ENCODE peak calls at places on chromosomes 2 and 18, in seven cellular contexts. T, O, G, M, V, S and X are unnamed samples. For H3K4me1, the result is how much of the 10 kb centered on the place peaks cover.

GRCh38 chr2:24076849-24077534 is 866 bp upstream of the SF3B6 start:
- DNase-seq in T (peak), O (peak), G (no peak), M (peak), V (no peak), S (no peak), X (no peak)

GRCh38 chr2:231068525-231069222 is 12.0 kb downstream of the PSMD1 start:
- DNase-seq in T (peak), O (no peak), G (no peak), M (peak), V (no peak), S (peak), X (no peak)

GRCh38 chr2:5673861-5674240 is 18.3 kb upstream of the SOX11 start:
- DNase-seq in T (peak), O (no peak), G (no peak), M (peak), V (no peak), S (peak), X (no peak)

GRCh38 chr18:32271649-32272324 is 81.9 kb downstream of the MEP1B start:
- DNase-seq in T (peak), O (peak), G (no peak), M (peak), V (no peak), S (peak), X (no peak)

GRCh38 chr2:233079953-233080835 is 20.1 kb downstream of the INPP5D start:
- DNase-seq in T (no peak), O (no peak), G (no peak), M (no peak), V (peak), S (no peak), X (no peak)

GRCh38 chr2:171411791-171412483 is 21.9 kb downstream of the METTL8 start:
- DNase-seq in T (peak), O (no peak), G (no peak), M (peak), V (no peak), S (peak), X (no peak)

GRCh38 chr2:122749347-122749850 is 993.9 kb downstream of the TSN start:
- DNase-seq in T (no peak), O (no peak), G (no peak), M (no peak), V (no peak), S (no peak), X (no peak)

GRCh38 chr2:157359628-157360027 is 34.0 kb upstream of the ERMN start:
- DNase-seq in T (no peak), O (no peak), G (no peak), M (no peak), V (no peak), S (no peak), X (no peak)

GRCh38 chr2:28545590-28546195 is 49.8 kb downstream of the PLB1 start:
- DNase-seq in T (no peak), O (no peak), G (peak), M (no peak), V (no peak), S (no peak), X (no peak)

GRCh38 chr2:38438536-38439225 is 61.6 kb upstream of the ATL2 start:
- DNase-seq in T (no peak), O (no peak), G (no peak), M (no peak), V (no peak), S (no peak), X (no peak)

GRCh38 chr2:227821043-227821942 is 7.7 kb downstream of the CCL20 start:
- DNase-seq in T (no peak), O (no peak), G (no peak), M (no peak), V (no peak), S (no peak), X (no peak)

GRCh38 chr2:166900700-166901099 is 12.4 kb downstream of the XIRP2 start:
- DNase-seq in T (peak), O (peak), G (no peak), M (peak), V (no peak), S (peak), X (peak)

GRCh38 chr2:157905092-157905491 is 29.0 kb upstream of the ACVR1 start:
- DNase-seq in T (no peak), O (no peak), G (no peak), M (no peak), V (no peak), S (no peak), X (no peak)

GRCh38 chr18:35324926-35325655 is 19.1 kb downstream of the ZNF24 start:
- DNase-seq in T (peak), O (peak), G (no peak), M (peak), V (no peak), S (peak), X (peak)

GRCh38 chr2:25103287-25103871 is 61.5 kb downstream of the EFR3B start:
- DNase-seq in T (peak), O (no peak), G (no peak), M (peak), V (no peak), S (peak), X (no peak)

GRCh38 chr2:69012310-69013122 is 463 bp upstream of the ANTXR1 start:
- DNase-seq in T (peak), O (peak), G (peak), M (peak), V (peak), S (peak), X (no peak)

GRCh38 chr18:4260107-4260506 is 195.0 kb downstream of the DLGAP1 start:
- DNase-seq in T (no peak), O (no peak), G (no peak), M (no peak), V (no peak), S (no peak), X (no peak)

GRCh38 chr2:236317938-236318396 is 53.8 kb upstream of the ASB18 start:
- DNase-seq in T (no peak), O (no peak), G (no peak), M (no peak), V (no peak), S (no peak), X (no peak)

GRCh38 chr2:217723078-217723477 is 279.7 kb downstream of the TNS1 start:
- DNase-seq in T (peak), O (no peak), G (no peak), M (peak), V (no peak), S (peak), X (no peak)

GRCh38 chr2:44952143-44952805 is 10.8 kb downstream of the SIX3 start:
- DNase-seq in T (peak), O (peak), G (no peak), M (peak), V (no peak), S (peak), X (no peak)

GRCh38 chr18:36187138-36187825 is at the start of gene MOCOS:
- DNase-seq in T (peak), O (peak), G (peak), M (peak), V (peak), S (peak), X (no peak)

GRCh38 chr2:106280653-106281202 is 86.6 kb upstream of the UXS1 start:
- DNase-seq in T (no peak), O (no peak), G (no peak), M (no peak), V (no peak), S (no peak), X (no peak)

GRCh38 chr2:71901466-71901865 is 246.2 kb downstream of the CYP26B1 start:
- DNase-seq in T (peak), O (no peak), G (no peak), M (no peak), V (no peak), S (no peak), X (no peak)

GRCh38 chr2:239329972-239330572 is 70.7 kb downstream of the HDAC4 start:
- DNase-seq in T (no peak), O (no peak), G (no peak), M (no peak), V (no peak), S (no peak), X (no peak)

GRCh38 chr2:148814143-148814852 is 60.7 kb upstream of the KIF5C start:
- DNase-seq in T (peak), O (no peak), G (no peak), M (peak), V (no peak), S (peak), X (no peak)

GRCh38 chr2:183078467-183079334 is at the start of gene DUSP19:
- DNase-seq in T (peak), O (peak), G (peak), M (peak), V (peak), S (peak), X (peak)

GRCh38 chr2:219522111-219523030 is 8.1 kb downstream of the ASIC4 start:
- DNase-seq in T (peak), O (peak), G (no peak), M (peak), V (no peak), S (peak), X (no peak)

GRCh38 chr2:129929321-129930290 is 49.9 kb upstream of the RAB6C start:
- DNase-seq in T (no peak), O (no peak), G (no peak), M (peak), V (no peak), S (no peak), X (no peak)

GRCh38 chr2:168577885-168578284 is 121.8 kb downstream of the CERS6 start:
- DNase-seq in T (peak), O (no peak), G (no peak), M (peak), V (no peak), S (no peak), X (no peak)

GRCh38 chr18:13227910-13228309 is 9.3 kb downstream of the LDLRAD4 start:
- DNase-seq in T (no peak), O (no peak), G (no peak), M (no peak), V (no peak), S (no peak), X (no peak)

GRCh38 chr18:13226533-13227144 is 8.1 kb downstream of the LDLRAD4 start:
- DNase-seq in T (no peak), O (no peak), G (no peak), M (no peak), V (no peak), S (no peak), X (no peak)

GRCh38 chr18:13231151-13231550 is 12.6 kb downstream of the LDLRAD4 start:
- DNase-seq in T (no peak), O (no peak), G (no peak), M (no peak), V (peak), S (no peak), X (no peak)

GRCh38 chr18:13232060-13232917 is 13.7 kb downstream of the LDLRAD4 start:
- DNase-seq in T (peak), O (no peak), G (no peak), M (no peak), V (peak), S (no peak), X (no peak)

DNA sequence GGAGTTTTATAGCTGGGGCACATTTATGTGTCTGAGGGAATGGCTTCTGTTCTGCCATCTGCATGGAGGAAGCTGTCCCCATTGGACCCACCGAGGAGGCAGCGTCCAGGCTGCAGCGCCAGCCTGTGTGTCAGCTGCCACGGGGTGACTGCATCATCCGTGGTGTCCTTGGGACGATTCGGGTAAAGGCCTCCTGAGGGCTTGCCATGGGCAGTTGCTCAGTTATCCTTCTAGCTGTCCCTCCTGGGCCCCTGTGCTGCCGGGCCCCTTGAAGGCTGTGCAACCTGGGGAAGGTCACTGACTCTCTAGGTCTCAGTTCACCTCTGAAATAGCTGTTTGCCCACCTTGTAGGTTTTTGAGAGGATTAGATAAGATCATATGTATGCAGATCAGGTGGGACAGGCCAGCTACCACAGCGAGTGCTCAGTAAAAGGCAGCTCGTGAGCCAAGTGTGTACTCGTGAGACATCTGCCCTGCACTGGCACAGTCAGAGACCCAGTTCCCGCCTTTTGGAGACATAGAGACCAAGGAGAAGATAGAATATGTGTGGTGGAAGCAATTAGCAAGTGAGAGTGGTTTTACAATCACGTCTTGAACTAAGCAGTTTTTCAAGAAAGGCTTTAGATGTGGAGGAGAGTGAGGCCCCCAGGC is 10.6 kb downstream of the LDLRAD4 start:
- DNase-seq in T (no peak), O (no peak), G (no peak), M (no peak), V (no peak), S (no peak), X (no peak)
- H3K4me1 ChIP-seq in T (under half), O (under half), G (under half), M (under half), V (under half), S (under half), X (under half)

DNA sequence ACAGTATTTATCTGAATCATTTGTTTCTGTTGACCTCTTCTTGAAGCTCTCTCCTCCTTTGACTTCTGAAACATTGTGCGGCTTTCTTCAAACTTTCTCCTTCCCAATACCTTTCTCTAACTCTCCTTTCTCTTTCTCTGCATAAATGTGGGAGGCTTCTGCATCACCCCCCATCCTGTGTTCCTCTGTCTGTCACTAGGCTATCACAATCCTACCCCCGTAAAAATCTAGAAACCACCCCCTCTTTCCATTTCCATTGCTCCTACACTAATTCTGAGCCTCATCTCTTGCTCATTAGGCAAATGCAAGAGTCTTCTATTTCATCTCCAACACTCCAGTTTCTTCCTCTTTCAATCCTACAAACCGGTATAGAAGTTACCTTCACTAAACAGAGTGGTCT is 32.2 kb upstream of the ZNF385B start:
- DNase-seq in T (no peak), O (no peak), G (no peak), M (no peak), V (no peak), S (no peak), X (no peak)
- H3K4me1 ChIP-seq in T (under half), O (under half), G (under half), M (under half), V (under half), S (under half), X (under half)

GRCh38 chr2:37389395-37389794 is 45.0 kb downstream of the QPCT start:
- DNase-seq in T (no peak), O (no peak), G (no peak), M (no peak), V (no peak), S (no peak), X (no peak)

GRCh38 chr2:37387143-37387835 is 42.9 kb downstream of the QPCT start:
- DNase-seq in T (peak), O (no peak), G (no peak), M (peak), V (no peak), S (peak), X (no peak)

GRCh38 chr2:37390777-37391176 is 46.3 kb downstream of the QPCT start:
- DNase-seq in T (no peak), O (no peak), G (no peak), M (no peak), V (no peak), S (no peak), X (no peak)

GRCh38 chr2:37389984-37390765 is 45.7 kb downstream of the QPCT start:
- DNase-seq in T (peak), O (no peak), G (peak), M (peak), V (no peak), S (peak), X (no peak)

GRCh38 chr2:37388074-37388473 is 43.6 kb downstream of the QPCT start:
- DNase-seq in T (peak), O (no peak), G (no peak), M (peak), V (no peak), S (peak), X (no peak)
- H3K4me1 ChIP-seq in T (under half), O (under half), G (under half), M (half or more), V (under half), S (under half), X (under half)

DNA sequence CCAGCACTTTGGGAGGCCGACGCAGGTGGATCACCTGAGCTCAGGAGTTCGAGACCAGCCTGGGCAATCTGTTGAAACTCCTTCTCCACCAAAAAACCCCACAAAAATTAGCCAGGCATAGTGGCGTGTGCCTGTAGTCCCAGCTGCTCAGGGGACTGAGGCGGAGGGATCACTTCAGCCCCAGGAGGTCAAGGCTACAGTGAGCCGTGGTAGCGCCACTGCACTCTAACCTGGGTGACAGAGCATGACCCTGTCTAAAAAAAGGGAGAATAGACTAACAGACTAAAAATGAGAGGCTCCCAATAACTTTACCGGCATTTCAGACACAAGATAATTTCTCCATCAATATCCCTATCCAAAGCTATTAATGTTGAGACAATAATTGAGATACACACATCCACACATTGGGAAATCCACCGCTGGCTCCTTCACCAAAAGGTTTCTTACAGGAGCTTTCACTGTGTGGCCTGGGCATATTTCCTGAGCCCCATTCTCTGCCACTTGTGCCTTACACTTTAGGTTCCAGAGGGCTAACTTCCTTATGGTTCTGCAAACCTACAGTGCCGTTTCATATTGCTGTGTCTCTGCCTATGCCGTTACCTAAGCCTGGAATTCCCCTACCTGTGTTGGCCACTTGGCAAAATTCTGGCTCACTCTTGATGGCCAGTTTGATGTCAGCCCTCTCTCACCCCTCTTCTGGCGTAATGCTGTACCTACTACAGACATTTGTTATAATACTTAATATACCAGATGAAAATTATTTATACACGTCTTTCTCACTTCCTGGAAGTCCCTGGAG is 115.8 kb upstream of the ZFP36L2 start:
- DNase-seq in T (no peak), O (no peak), G (no peak), M (no peak), V (no peak), S (no peak), X (no peak)
- H3K4me1 ChIP-seq in T (under half), O (under half), G (under half), M (under half), V (half or more), S (under half), X (under half)

GRCh38 chr2:62474173-62474572 is 31.8 kb downstream of the TMEM17 start:
- DNase-seq in T (peak), O (no peak), G (no peak), M (no peak), V (no peak), S (no peak), X (no peak)
- H3K4me1 ChIP-seq in T (under half), O (under half), G (under half), M (under half), V (half or more), S (under half), X (under half)

GRCh38 chr2:173881466-173881865 is 83.7 kb downstream of the SP3 start:
- DNase-seq in T (peak), O (no peak), G (no peak), M (no peak), V (peak), S (peak), X (no peak)
- H3K4me1 ChIP-seq in T (under half), O (under half), G (under half), M (under half), V (under half), S (under half), X (under half)

GRCh38 chr18:52582516-52582915 is 242.5 kb downstream of the DCC start:
- DNase-seq in T (no peak), O (peak), G (no peak), M (no peak), V (no peak), S (no peak), X (no peak)
- H3K4me1 ChIP-seq in T (under half), O (under half), G (under half), M (under half), V (under half), S (under half), X (under half)

GRCh38 chr2:222909276-222909675 is 48.4 kb downstream of the ACSL3 start:
- DNase-seq in T (no peak), O (no peak), G (no peak), M (no peak), V (no peak), S (no peak), X (no peak)

GRCh38 chr2:222907790-222908431 is 47.1 kb downstream of the ACSL3 start:
- DNase-seq in T (peak), O (no peak), G (no peak), M (peak), V (no peak), S (peak), X (no peak)

GRCh38 chr2:222915092-222915957 is 54.5 kb downstream of the ACSL3 start:
- DNase-seq in T (no peak), O (no peak), G (no peak), M (peak), V (no peak), S (peak), X (no peak)

GRCh38 chr2:222912776-222913175 is 51.9 kb downstream of the ACSL3 start:
- DNase-seq in T (no peak), O (no peak), G (no peak), M (no peak), V (no peak), S (no peak), X (no peak)

DNA sequence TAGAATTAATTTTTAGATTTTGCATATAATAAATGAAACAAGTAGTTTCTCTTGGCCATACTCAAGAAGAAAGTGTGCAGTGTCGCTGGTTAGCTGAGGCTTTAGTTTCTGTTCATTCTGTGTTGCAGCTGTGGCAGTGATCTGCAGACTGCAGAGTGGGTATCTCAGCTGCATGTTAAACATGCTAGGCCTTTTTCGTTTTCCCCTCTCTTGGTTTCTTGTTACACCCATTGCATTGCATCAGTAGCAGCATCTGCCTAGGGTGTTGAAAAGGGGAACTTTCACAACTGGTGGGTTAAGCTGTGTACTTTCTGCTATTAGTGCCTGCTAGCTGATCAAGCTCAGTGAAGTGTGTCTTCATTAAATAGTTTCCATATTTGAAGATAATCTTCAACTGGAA is 51.3 kb downstream of the ACSL3 start:
- DNase-seq in T (no peak), O (no peak), G (no peak), M (peak), V (no peak), S (peak), X (no peak)
- H3K4me1 ChIP-seq in T (under half), O (under half), G (under half), M (under half), V (under half), S (under half), X (under half)

GRCh38 chr2:160472839-160473251 is 20.8 kb downstream of the RBMS1 start:
- DNase-seq in T (peak), O (peak), G (no peak), M (no peak), V (no peak), S (peak), X (no peak)
- H3K4me1 ChIP-seq in T (under half), O (under half), G (under half), M (half or more), V (under half), S (under half), X (under half)

GRCh38 chr18:24057804-24058203 is 43.2 kb downstream of the TTC39C start:
- DNase-seq in T (no peak), O (no peak), G (no peak), M (no peak), V (no peak), S (no peak), X (no peak)
- H3K4me1 ChIP-seq in T (under half), O (under half), G (under half), M (under half), V (under half), S (under half), X (under half)